ENCODE peak calls at places on chromosome 6, in seven cellular contexts. N is spleen, O is stomach, Z is breast epithelium, G is endothelial cell of umbilical vein, U is sigmoid colon, Y is H1. C is an unnamed sample.

GRCh38 chr6:12801141-12801540 is 84.6 kb downstream of the PHACTR1 start:
- DNase-seq in U (no peak), Y (no peak), G (no peak), Z (no peak), O (no peak), N (no peak), C (no peak)

GRCh38 chr6:4091926-4092325 is 13.0 kb upstream of the FAM217A start:
- DNase-seq in Z (no peak), O (no peak), Y (no peak), U (no peak), N (no peak), G (no peak), C (no peak)

GRCh38 chr6:114153448-114153847 is 182.5 kb upstream of the HDAC2 start:
- DNase-seq in Y (no peak), Z (no peak), N (no peak), G (no peak), U (no peak), O (no peak), C (no peak)

GRCh38 chr6:166957087-166957804 is 896 bp upstream of the RNASET2 start:
- DNase-seq in G (no peak), O (peak), Y (peak), Z (no peak), N (peak), U (peak), C (peak)

GRCh38 chr6:119669228-119669627 is 319.7 kb upstream of the MAN1A1 start:
- DNase-seq in N (no peak), O (no peak), Y (no peak), Z (no peak), U (no peak), G (peak), C (no peak)

GRCh38 chr6:6823030-6823429 is 234.5 kb downstream of the LY86 start:
- DNase-seq in O (no peak), Y (no peak), Z (no peak), U (no peak), N (no peak), G (no peak), C (no peak)

GRCh38 chr6:130766239-130767144 is 60.7 kb upstream of the SMLR1 start:
- DNase-seq in U (no peak), Z (no peak), Y (no peak), O (no peak), G (no peak), N (no peak), C (no peak)

GRCh38 chr6:43897571-43898302 is 127.7 kb downstream of the VEGFA start:
- DNase-seq in U (no peak), N (no peak), G (no peak), O (no peak), Z (no peak), Y (no peak), C (no peak)

GRCh38 chr6:20997143-20997792 is 463.0 kb downstream of the CDKAL1 start:
- DNase-seq in Y (no peak), G (peak), Z (no peak), N (no peak), O (no peak), U (no peak), C (no peak)

GRCh38 chr6:30013296-30013922 is 47.7 kb upstream of the POLR1H start:
- DNase-seq in U (no peak), O (no peak), Z (no peak), G (peak), N (no peak), Y (peak), C (no peak)

GRCh38 chr6:112258636-112259336 is 4.4 kb upstream of the LAMA4 start:
- DNase-seq in O (no peak), Y (no peak), N (no peak), G (no peak), Z (no peak), U (no peak), C (no peak)

GRCh38 chr6:24936641-24937317 is 1.0 kb upstream of the RIPOR2 start:
- DNase-seq in N (no peak), G (no peak), O (no peak), Z (no peak), U (no peak), Y (no peak), C (no peak)

GRCh38 chr6:54717849-54718455 is 128.6 kb upstream of the FAM83B start:
- DNase-seq in O (peak), N (no peak), Z (no peak), G (peak), Y (peak), U (no peak), C (peak)

GRCh38 chr6:148678682-148679081 is 68.1 kb upstream of the UST start:
- DNase-seq in Y (no peak), G (no peak), O (no peak), Z (no peak), U (no peak), N (no peak), C (no peak)
- TF ChIP-seq POLR2AphosphoS5 in Y (no peak), G (no peak), O (no peak), Z (no peak), U (no peak), N (no peak), C (no peak)

GRCh38 chr6:131948221-131948661 is 2.9 kb downstream of the CCN2 start:
- DNase-seq in Y (no peak), U (no peak), O (no peak), G (peak), Z (no peak), N (no peak), C (no peak)

GRCh38 chr6:131945971-131946370 is 5.2 kb downstream of the CCN2 start:
- DNase-seq in G (no peak), Z (no peak), U (no peak), Y (no peak), O (no peak), N (no peak), C (no peak)

GRCh38 chr6:131946404-131946991 is 4.7 kb downstream of the CCN2 start:
- DNase-seq in O (no peak), N (no peak), Y (no peak), G (no peak), U (no peak), Z (no peak), C (no peak)

GRCh38 chr6:131948692-131949614 is 2.2 kb downstream of the CCN2 start:
- DNase-seq in Y (no peak), G (peak), Z (no peak), N (no peak), O (no peak), U (peak), C (no peak)

GRCh38 chr6:131946992-131947955 is 3.9 kb downstream of the CCN2 start:
- DNase-seq in U (no peak), O (no peak), Y (no peak), Z (no peak), N (no peak), G (peak), C (no peak)
- H3K4me3 ChIP-seq in U (no peak), O (peak), Y (no peak), Z (no peak), N (peak), G (no peak), C (no peak)

GRCh38 chr6:25993038-25993684 is 30.6 kb downstream of the TRIM38 start:
- DNase-seq in Y (no peak), Z (no peak), O (no peak), N (no peak), U (no peak), G (no peak), C (no peak)

GRCh38 chr6:25990172-25990873 is 27.7 kb downstream of the TRIM38 start:
- DNase-seq in O (no peak), U (no peak), G (no peak), N (no peak), Y (no peak), Z (no peak), C (no peak)

GRCh38 chr6:25992413-25993037 is 29.9 kb downstream of the TRIM38 start:
- DNase-seq in Y (peak), O (peak), Z (peak), G (peak), N (peak), U (peak), C (peak)

GRCh38 chr6:25995507-25995906 is 32.9 kb downstream of the TRIM38 start:
- DNase-seq in U (no peak), G (no peak), Y (no peak), N (no peak), O (no peak), Z (no peak), C (no peak)

GRCh38 chr6:25991785-25992412 is 29.3 kb downstream of the TRIM38 start:
- DNase-seq in O (peak), Y (peak), N (peak), U (peak), Z (peak), G (no peak), C (peak)
- TF ChIP-seq POLR2A in O (no peak), Y (no peak), N (no peak), U (no peak), Z (no peak), G (no peak), C (peak)

DNA sequence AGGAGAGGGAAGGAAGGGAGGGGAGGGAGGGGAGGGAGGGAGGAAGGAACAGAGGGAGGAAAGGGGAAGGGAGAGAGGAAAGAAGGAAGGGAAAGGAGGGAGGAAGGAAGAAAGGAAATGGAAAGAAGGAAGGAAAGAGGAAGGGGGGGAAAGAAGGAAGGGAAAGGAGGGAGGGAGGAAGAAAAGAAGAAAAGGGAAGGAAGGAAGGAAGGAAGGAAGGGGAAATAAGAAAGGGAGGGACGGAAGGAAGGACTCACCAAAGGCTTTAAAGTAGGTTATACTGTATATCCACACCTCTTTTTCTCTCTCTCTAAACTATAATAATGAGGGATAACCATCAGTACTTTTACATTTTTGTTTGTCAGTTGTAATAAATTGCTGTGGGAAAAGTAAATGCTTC is 324.9 kb downstream of the ARHGAP18 start:
- DNase-seq in O (no peak), U (no peak), Y (no peak), N (no peak), G (no peak), Z (no peak), C (no peak)
- TF ChIP-seq POLR2AphosphoS5 in O (no peak), U (no peak), Y (no peak), N (no peak), G (no peak), Z (no peak), C (no peak)

DNA sequence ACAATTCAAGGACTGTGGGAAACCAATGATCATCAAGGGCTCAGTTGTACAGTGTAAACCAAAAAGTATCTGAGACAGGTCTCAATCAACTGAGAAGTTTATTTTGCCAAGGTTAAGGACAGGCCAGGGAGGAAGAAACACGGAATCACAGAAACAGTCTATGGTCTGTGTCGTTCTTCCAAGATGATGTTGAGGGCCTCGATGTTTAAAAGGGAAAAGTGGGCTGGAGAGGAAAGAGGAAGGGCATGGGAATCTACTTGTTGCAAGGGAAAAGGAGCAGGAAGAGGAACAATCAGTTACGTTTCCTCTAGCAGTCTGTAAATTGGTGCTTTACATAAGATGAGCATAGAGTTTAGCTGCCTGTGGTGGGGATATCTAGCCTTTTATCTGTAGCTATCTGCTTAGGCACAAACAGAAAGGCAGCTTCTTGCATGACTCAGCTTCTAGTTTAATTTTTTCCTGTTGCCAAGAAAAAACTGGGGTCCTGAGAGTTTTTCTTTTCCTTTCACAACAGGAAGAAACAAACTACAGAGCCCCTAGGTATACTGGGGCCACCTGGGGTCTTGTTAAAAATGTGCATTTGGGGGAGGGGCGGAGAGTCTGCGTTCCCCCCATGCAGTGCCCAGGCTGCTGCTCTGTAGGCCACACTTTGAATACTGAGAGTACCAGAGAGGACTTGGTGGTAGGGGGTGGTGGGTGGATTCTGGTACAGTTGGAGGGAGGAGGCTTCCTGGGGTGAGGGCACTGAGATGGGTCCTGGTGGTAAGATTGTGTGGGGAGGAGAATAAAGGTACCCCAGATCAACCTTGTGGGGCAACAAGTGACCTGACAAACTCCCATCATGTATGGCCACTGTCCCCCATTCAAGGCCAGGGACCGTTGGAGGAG is 35.3 kb upstream of the EZR start:
- DNase-seq in N (no peak), Y (no peak), Z (no peak), O (no peak), U (no peak), G (peak), C (no peak)
- H3K4me3 ChIP-seq in N (no peak), Y (no peak), Z (no peak), O (no peak), U (no peak), G (no peak), C (no peak)

DNA sequence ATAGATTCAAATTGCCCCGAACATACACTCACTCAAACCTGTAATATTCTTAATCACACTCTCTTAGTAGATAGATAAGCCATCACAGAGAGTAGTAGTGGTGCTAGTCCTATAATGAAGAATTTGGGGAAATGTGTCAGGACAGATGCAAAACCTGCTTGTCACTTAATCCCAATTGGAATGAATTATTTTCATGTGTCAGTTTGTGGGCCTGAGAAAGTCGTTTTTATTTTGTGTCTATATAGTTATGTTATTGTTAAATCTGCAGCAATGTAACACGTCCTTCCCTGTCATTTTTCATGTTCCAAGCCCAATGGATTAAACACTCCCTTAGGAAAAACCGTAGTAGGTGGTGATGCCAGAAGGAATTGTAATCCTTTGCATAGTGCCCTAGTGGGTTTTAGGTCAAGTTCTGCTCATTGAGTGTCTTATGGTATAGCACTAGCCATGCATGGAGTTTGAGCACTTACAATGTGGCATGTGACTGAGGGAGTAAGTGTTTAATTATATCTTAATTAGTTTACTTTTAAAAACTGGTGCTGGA is 106.0 kb upstream of the PRSS16 start:
- DNase-seq in O (no peak), N (no peak), U (no peak), Y (no peak), G (no peak), Z (no peak), C (no peak)
- TF ChIP-seq POLR2A in O (no peak), N (no peak), U (no peak), Y (peak), G (no peak), Z (no peak), C (no peak)

DNA sequence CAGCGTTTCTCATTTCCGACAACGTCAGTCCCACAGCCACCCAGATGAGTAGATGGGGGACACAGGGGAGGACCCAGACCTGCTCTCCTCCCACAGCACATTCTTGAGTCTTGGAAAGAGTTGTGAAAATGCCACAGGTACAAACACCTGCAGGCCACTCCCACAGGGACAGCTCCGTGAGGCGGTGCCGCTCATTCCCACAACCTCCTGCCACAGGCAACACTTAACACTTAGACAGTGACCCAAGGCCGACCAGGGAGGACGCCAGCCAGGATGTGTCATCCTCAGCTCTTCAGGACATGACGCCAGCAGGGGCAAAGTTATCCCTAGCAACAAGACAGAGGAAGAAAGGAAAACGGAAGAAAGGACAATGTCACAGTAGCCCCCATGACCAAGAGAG is 22.9 kb upstream of the HLA-B start:
- DNase-seq in Z (no peak), O (no peak), G (no peak), Y (no peak), N (no peak), U (no peak), C (no peak)
- TF ChIP-seq POLR2AphosphoS5 in Z (no peak), O (no peak), G (no peak), Y (no peak), N (no peak), U (no peak), C (no peak)

GRCh38 chr6:32255212-32256153 is 31.6 kb upstream of the NOTCH4 start:
- DNase-seq in Y (peak), U (peak), O (peak), N (peak), G (peak), Z (peak), C (peak)
- H3K4me3 ChIP-seq in Y (peak), U (peak), O (peak), N (peak), G (no peak), Z (peak), C (peak)

GRCh38 chr6:149545754-149546471 is at the start of gene PPIL4:
- DNase-seq in Z (peak), U (peak), O (peak), Y (peak), N (peak), G (peak), C (peak)

GRCh38 chr6:149544646-149545257 is 1.1 kb downstream of the PPIL4 start:
- DNase-seq in U (no peak), G (no peak), N (no peak), Y (no peak), Z (no peak), O (no peak), C (no peak)

GRCh38 chr6:149541139-149541538 is 4.7 kb downstream of the PPIL4 start:
- DNase-seq in N (no peak), Z (no peak), U (no peak), O (no peak), G (no peak), Y (no peak), C (no peak)

DNA sequence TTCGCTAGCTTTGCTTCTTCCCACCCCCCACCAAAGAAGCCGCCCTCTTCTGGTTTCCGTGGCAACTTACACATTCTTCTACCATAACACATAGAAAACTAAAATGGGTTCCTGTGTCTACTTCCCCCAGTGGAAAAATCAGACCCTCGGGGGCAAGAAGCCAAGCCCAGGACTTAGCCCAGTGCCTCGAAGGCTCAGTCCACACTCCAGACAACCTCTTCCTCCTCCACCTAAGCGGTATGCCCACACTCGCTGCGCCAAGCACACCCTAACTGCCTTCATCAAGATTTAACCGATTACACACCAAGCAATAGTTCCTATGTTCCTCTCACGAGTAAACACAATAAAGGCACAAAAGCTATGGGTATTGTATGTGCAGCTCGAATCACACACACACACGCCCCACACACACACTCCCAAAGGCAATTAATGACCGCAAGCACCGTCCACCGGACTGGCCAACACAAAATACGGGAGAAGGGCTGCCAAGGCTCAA is 537 bp downstream of the PPIL4 start:
- DNase-seq in U (peak), Y (no peak), N (peak), O (peak), G (peak), Z (no peak), C (peak)
- TF ChIP-seq POLR2A in U (no peak), Y (no peak), N (no peak), O (no peak), G (no peak), Z (no peak), C (no peak)

C was measured in prostate gland.